ENCODE peak calls at places on chromosomes 2 and 18, in five cellular contexts. O is AG09309, V is fibroblast of mammary gland, B is gastrocnemius medialis, U is A549. Z is an unnamed sample.
A peak's percentile ranks its signal among the peaks of the same experiment; 100 is the strongest.

GRCh38 chr18:13337369-13337768 is 118.8 kb downstream of the LDLRAD4 start:
- DNase-seq in O (no peak), B (no peak), U (no peak), V (no peak), Z (no peak)

GRCh38 chr2:29056452-29056851 is 17.9 kb downstream of the PCARE start:
- DNase-seq in B (no peak), V (no peak), U (no peak), O (no peak), Z (no peak)

GRCh38 chr2:70686577-70687460 is 81.2 kb downstream of the ADD2 start:
- DNase-seq in O (peak; percentile 31), U (peak; percentile 93), B (no peak), V (peak; percentile 72), Z (peak; percentile 50)

GRCh38 chr18:3792711-3793110 is 342.7 kb downstream of the TGIF1 start:
- DNase-seq in B (no peak), O (no peak), U (no peak), V (no peak), Z (no peak)

GRCh38 chr2:72142743-72143440 is 4.8 kb downstream of the CYP26B1 start:
- DNase-seq in U (no peak), O (no peak), B (peak; percentile 63), V (peak; percentile 21), Z (peak; percentile 45)

GRCh38 chr2:223042704-223043118 is 9.3 kb upstream of the KCNE4 start:
- DNase-seq in U (no peak), O (no peak), V (peak; percentile 77), B (no peak), Z (no peak)

GRCh38 chr2:74887445-74887951 is 53.6 kb downstream of the HK2 start:
- DNase-seq in O (peak; percentile 88), U (no peak), V (peak; percentile 82), B (no peak), Z (peak; percentile 45)

GRCh38 chr18:23872701-23873550 is 141.6 kb upstream of the TTC39C start:
- DNase-seq in U (no peak), B (no peak), V (no peak), O (no peak), Z (no peak)

GRCh38 chr2:151886235-151886634 is 58.0 kb upstream of the ARL5A start:
- DNase-seq in B (no peak), U (no peak), O (no peak), V (peak; percentile 7), Z (no peak)

GRCh38 chr2:119438726-119439284 is 7.2 kb downstream of the TMEM37 start:
- DNase-seq in B (no peak), U (no peak), O (no peak), V (no peak), Z (no peak)

GRCh38 chr18:63895190-63895589 is 7.7 kb downstream of the SERPINB2 start:
- DNase-seq in V (no peak), U (no peak), O (no peak), B (no peak), Z (no peak)

GRCh38 chr18:63897072-63897471 is 9.6 kb downstream of the SERPINB2 start:
- DNase-seq in V (peak; percentile 38), B (no peak), O (no peak), U (no peak), Z (no peak)

GRCh38 chr18:63903981-63904570 is 3.7 kb upstream of the SERPINB10 start:
- DNase-seq in B (no peak), U (no peak), O (no peak), V (no peak), Z (no peak)

GRCh38 chr18:63894367-63894766 is 6.9 kb downstream of the SERPINB2 start:
- DNase-seq in V (no peak), U (no peak), O (no peak), B (no peak), Z (no peak)

GRCh38 chr18:63899206-63899605 is 8.6 kb upstream of the SERPINB10 start:
- DNase-seq in B (no peak), V (no peak), U (no peak), O (no peak), Z (no peak)
- H3K4me3 ChIP-seq in B (no peak overlapping the region), V (no peak overlapping the region), U (no peak overlapping the region), O (no peak overlapping the region), Z (no peak overlapping the region)

DNA sequence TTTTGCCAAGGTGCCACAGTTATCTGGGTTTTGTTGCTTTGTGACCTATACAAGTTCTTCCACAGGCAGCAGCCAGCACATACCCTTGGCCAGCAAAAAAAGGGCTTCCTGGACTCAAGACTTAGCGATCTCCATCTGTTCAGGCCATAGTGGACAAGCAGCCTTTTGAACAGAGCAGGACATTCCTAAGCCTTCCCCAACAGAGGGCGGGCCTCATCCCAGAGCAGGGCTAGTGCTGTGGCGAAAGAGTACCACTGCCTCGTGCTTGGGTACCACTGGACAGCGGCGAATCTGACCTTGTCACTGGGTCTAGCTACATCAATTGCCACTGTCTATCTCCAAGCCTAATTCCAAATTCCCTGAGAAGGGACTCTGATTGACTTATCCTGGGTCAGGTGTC is 56.4 kb downstream of the NAB1 start:
- DNase-seq in V (no peak), O (no peak), U (no peak), B (no peak), Z (no peak)
- TF ChIP-seq CTCF in V (no peak), O (no peak), U (no peak), B (no peak), Z (no peak)

GRCh38 chr2:112814278-112814677 is 22.3 kb downstream of the IL1B start:
- DNase-seq in O (no peak), B (no peak), V (no peak), U (no peak), Z (peak; percentile 93)
- H3K4me3 ChIP-seq in O (no peak overlapping the region), B (no peak overlapping the region), V (no peak overlapping the region), U (no peak overlapping the region), Z (no peak overlapping the region)

GRCh38 chr18:76055025-76055424 is 440.0 kb downstream of the ZNF516 start:
- DNase-seq in O (no peak), B (no peak), U (no peak), V (no peak), Z (no peak)
- TF ChIP-seq CTCF in O (no peak), B (no peak), U (no peak), V (no peak), Z (no peak)

GRCh38 chr18:30409120-30409519 is 633.4 kb downstream of the DSC3 start:
- DNase-seq in U (no peak), O (no peak), V (no peak), B (no peak), Z (no peak)
- H3K4me3 ChIP-seq in U (no peak overlapping the region), O (no peak overlapping the region), V (no peak overlapping the region), B (no peak overlapping the region), Z (no peak overlapping the region)

GRCh38 chr2:197705143-197705911 is at the start of gene MARS2:
- DNase-seq in U (peak; percentile 74), O (peak; percentile 60), B (peak; percentile 85), V (peak; percentile 88), Z (peak; percentile 95)
- TF ChIP-seq CTCF in U (no peak), O (no peak), B (peak; percentile 3), V (no peak), Z (no peak)

Z was measured in choroid plexus epithelial cell.